ENCODE peak calls at places on chromosomes 5 and 9, in seven cellular contexts. Y is iris pigment epithelial cell, S is PC-3, N is NCI-H774, H is GM13976, G is coronary artery, F is Caki2. Q is an unnamed sample.
A peak's percentile ranks its signal among the peaks of the same experiment; 100 is the strongest.

GRCh38 chr5:135645336-135645735 is 66.5 kb upstream of the CXCL14 start:
- DNase-seq in Y (no peak), S (no peak), N (no peak), H (no peak), G (no peak), F (no peak), Q (no peak)

GRCh38 chr9:93200989-93201339 is 17.0 kb downstream of the WNK2 start:
- DNase-seq in Y (no peak), S (no peak), N (no peak), H (no peak), G (no peak), F (no peak), Q (no peak)

GRCh38 chr5:1545798-1546355 is 22.1 kb upstream of the LPCAT1 start:
- DNase-seq in Y (no peak), S (peak; percentile 87), N (peak; percentile 99), H (no peak), G (peak; percentile 41), F (no peak), Q (no peak)

GRCh38 chr5:122839731-122840130 is 5.7 kb upstream of the SNX24 start:
- DNase-seq in Y (no peak), S (no peak), N (no peak), H (no peak), G (no peak), F (no peak), Q (no peak)

GRCh38 chr5:108876451-108876850 is 128.8 kb downstream of the FER start:
- DNase-seq in Y (no peak), S (no peak), N (no peak), H (no peak), G (no peak), F (no peak), Q (no peak)

GRCh38 chr5:135834639-135835529 is at the start of gene SLC25A48:
- DNase-seq in Y (peak; percentile 5), S (no peak), N (peak; percentile 1), H (peak; percentile 73), G (peak; percentile 67), F (peak; percentile 45), Q (no peak)

GRCh38 chr9:37903831-37904646 is at the start of gene SLC25A51:
- DNase-seq in Y (peak; percentile 89), S (peak; percentile 89), N (peak; percentile 89), H (peak; percentile 98), G (peak; percentile 96), F (peak; percentile 90), Q (peak; percentile 97)

GRCh38 chr9:18976368-18977238 is 56.4 kb downstream of the SAXO1 start:
- DNase-seq in Y (peak; percentile 81), S (peak; percentile 62), N (no peak), H (no peak), G (no peak), F (no peak), Q (no peak)

GRCh38 chr9:92140754-92141143 is 25.5 kb upstream of the SPTLC1 start:
- DNase-seq in Y (no peak), S (no peak), N (no peak), H (no peak), G (no peak), F (no peak), Q (no peak)

GRCh38 chr5:38465045-38465444 is 91.4 kb downstream of the LIFR start:
- DNase-seq in Y (peak; percentile 62), S (no peak), N (no peak), H (no peak), G (no peak), F (no peak), Q (no peak)

GRCh38 chr9:133009906-133010582 is 20.8 kb upstream of the GTF3C5 start:
- DNase-seq in Y (no peak), S (no peak), N (no peak), H (no peak), G (no peak), F (no peak), Q (no peak)

GRCh38 chr9:131418143-131419028 is 24.5 kb downstream of the PRRC2B start:
- DNase-seq in Y (no peak), S (no peak), N (peak; percentile 74), H (no peak), G (no peak), F (no peak), Q (no peak)

GRCh38 chr5:176438959-176439757 is 9.0 kb upstream of the FAF2 start:
- DNase-seq in Y (peak; percentile 96), S (peak; percentile 95), N (no peak), H (no peak), G (no peak), F (no peak), Q (no peak)

GRCh38 chr9:108760841-108761240 is 94.9 kb downstream of the ACTL7B start:
- DNase-seq in Y (no peak), S (no peak), N (no peak), H (no peak), G (no peak), F (no peak), Q (no peak)

GRCh38 chr9:28064241-28064640 is 491.0 kb upstream of the C9orf72 start:
- DNase-seq in Y (peak; percentile 3), S (no peak), N (no peak), H (no peak), G (no peak), F (no peak), Q (no peak)

GRCh38 chr5:67976812-67977455 is 238.6 kb upstream of the PIK3R1 start:
- DNase-seq in Y (no peak), S (no peak), N (no peak), H (no peak), G (no peak), F (no peak), Q (no peak)

GRCh38 chr5:159807586-159807985 is 108.7 kb upstream of the ADRA1B start:
- DNase-seq in Y (no peak), S (no peak), N (no peak), H (no peak), G (no peak), F (no peak), Q (no peak)